ENCODE peak calls at places on chromosomes 4 and X, in nine cellular contexts. One of them, this sample, is unnamed.

GRCh38 chr4:8236141-8236919 is 33.2 kb upstream of the HTRA3 start:
- DNase-seq in CD4-positive, alpha-beta memory T cell: no peak
- DNase-seq in CD8-positive, alpha-beta memory T cell: no peak
- DNase-seq in ovary: no peak
- DNase-seq in psoas muscle: no peak
- DNase-seq in small intestine: no peak
- DNase-seq in body of pancreas: no peak
- DNase-seq in Karpas-422: no peak
- DNase-seq in tibial artery: no peak
- DNase-seq in this sample: no peak

GRCh38 chr4:143438710-143439109 is 74.8 kb upstream of the SMARCA5 start:
- DNase-seq in CD4-positive, alpha-beta memory T cell: no peak
- DNase-seq in CD8-positive, alpha-beta memory T cell: no peak
- DNase-seq in ovary: no peak
- DNase-seq in psoas muscle: no peak
- DNase-seq in small intestine: no peak
- DNase-seq in body of pancreas: no peak
- DNase-seq in Karpas-422: no peak
- DNase-seq in tibial artery: no peak
- DNase-seq in this sample: no peak

GRCh38 chrX:630007-630921 is at the start of gene SHOX:
- DNase-seq in CD4-positive, alpha-beta memory T cell: no peak
- DNase-seq in CD8-positive, alpha-beta memory T cell: no peak
- DNase-seq in ovary: no peak
- DNase-seq in psoas muscle: no peak
- DNase-seq in small intestine: no peak
- DNase-seq in body of pancreas: no peak
- DNase-seq in Karpas-422: no peak
- DNase-seq in tibial artery: no peak
- DNase-seq in this sample: peak; percentile 43

GRCh38 chr4:23945521-23946017 is 55.7 kb upstream of the PPARGC1A start:
- DNase-seq in CD4-positive, alpha-beta memory T cell: no peak
- DNase-seq in CD8-positive, alpha-beta memory T cell: no peak
- DNase-seq in ovary: no peak
- DNase-seq in psoas muscle: peak; percentile 62
- DNase-seq in small intestine: peak; percentile 39
- DNase-seq in body of pancreas: peak; percentile 14
- DNase-seq in Karpas-422: no peak
- DNase-seq in tibial artery: peak; percentile 48
- DNase-seq in this sample: no peak

GRCh38 chr4:113327513-113327912 is 278.1 kb downstream of the ANK2 start:
- DNase-seq in CD4-positive, alpha-beta memory T cell: no peak
- DNase-seq in CD8-positive, alpha-beta memory T cell: no peak
- DNase-seq in ovary: no peak
- DNase-seq in psoas muscle: no peak
- DNase-seq in small intestine: peak; percentile 48
- DNase-seq in body of pancreas: no peak
- DNase-seq in Karpas-422: no peak
- DNase-seq in tibial artery: no peak
- DNase-seq in this sample: no peak

GRCh38 chr4:6201580-6202091 is 1.3 kb upstream of the JAKMIP1 start:
- DNase-seq in CD4-positive, alpha-beta memory T cell: no peak
- DNase-seq in CD8-positive, alpha-beta memory T cell: no peak
- DNase-seq in ovary: no peak
- DNase-seq in psoas muscle: no peak
- DNase-seq in small intestine: peak; percentile 5
- DNase-seq in body of pancreas: no peak
- DNase-seq in Karpas-422: peak; percentile 76
- DNase-seq in tibial artery: peak; percentile 8
- DNase-seq in this sample: peak; percentile 15

GRCh38 chr4:128516568-128516967 is 229.0 kb upstream of the PGRMC2 start:
- DNase-seq in CD4-positive, alpha-beta memory T cell: no peak
- DNase-seq in CD8-positive, alpha-beta memory T cell: no peak
- DNase-seq in ovary: no peak
- DNase-seq in psoas muscle: no peak
- DNase-seq in small intestine: no peak
- DNase-seq in body of pancreas: no peak
- DNase-seq in Karpas-422: peak; percentile 76
- DNase-seq in tibial artery: no peak
- DNase-seq in this sample: no peak

GRCh38 chrX:10611441-10612090 is 8.8 kb downstream of the MID1 start:
- DNase-seq in CD4-positive, alpha-beta memory T cell: no peak
- DNase-seq in CD8-positive, alpha-beta memory T cell: no peak
- DNase-seq in ovary: no peak
- DNase-seq in psoas muscle: no peak
- DNase-seq in small intestine: no peak
- DNase-seq in body of pancreas: no peak
- DNase-seq in Karpas-422: no peak
- DNase-seq in tibial artery: no peak
- DNase-seq in this sample: no peak

GRCh38 chr4:159195400-159195799 is 92.5 kb downstream of the RAPGEF2 start:
- DNase-seq in CD4-positive, alpha-beta memory T cell: no peak
- DNase-seq in CD8-positive, alpha-beta memory T cell: no peak
- DNase-seq in ovary: no peak
- DNase-seq in psoas muscle: no peak
- DNase-seq in small intestine: no peak
- DNase-seq in body of pancreas: no peak
- DNase-seq in Karpas-422: no peak
- DNase-seq in tibial artery: no peak
- DNase-seq in this sample: no peak

GRCh38 chr4:151801547-151802516 is 41.0 kb upstream of the GATB start:
- DNase-seq in CD4-positive, alpha-beta memory T cell: peak; percentile 55
- DNase-seq in CD8-positive, alpha-beta memory T cell: peak; percentile 39
- DNase-seq in ovary: no peak
- DNase-seq in psoas muscle: peak; percentile 17
- DNase-seq in small intestine: peak; percentile 42
- DNase-seq in body of pancreas: peak; percentile 45
- DNase-seq in Karpas-422: peak; percentile 91
- DNase-seq in tibial artery: peak; percentile 32
- DNase-seq in this sample: no peak

GRCh38 chr4:184250795-184251679 is 33.4 kb upstream of the ENPP6 start:
- DNase-seq in CD4-positive, alpha-beta memory T cell: peak; percentile 65
- DNase-seq in CD8-positive, alpha-beta memory T cell: peak; percentile 52
- DNase-seq in ovary: no peak
- DNase-seq in psoas muscle: no peak
- DNase-seq in small intestine: peak; percentile 77
- DNase-seq in body of pancreas: no peak
- DNase-seq in Karpas-422: peak; percentile 85
- DNase-seq in tibial artery: no peak
- DNase-seq in this sample: no peak

GRCh38 chr4:63764400-63764799 is 644.9 kb downstream of the TECRL start:
- DNase-seq in CD4-positive, alpha-beta memory T cell: no peak
- DNase-seq in CD8-positive, alpha-beta memory T cell: no peak
- DNase-seq in ovary: no peak
- DNase-seq in psoas muscle: no peak
- DNase-seq in small intestine: no peak
- DNase-seq in body of pancreas: no peak
- DNase-seq in Karpas-422: no peak
- DNase-seq in tibial artery: no peak
- DNase-seq in this sample: no peak

GRCh38 chr4:176274441-176274840 is 5.4 kb upstream of the ASB5 start:
- DNase-seq in CD4-positive, alpha-beta memory T cell: no peak
- DNase-seq in CD8-positive, alpha-beta memory T cell: no peak
- DNase-seq in ovary: no peak
- DNase-seq in psoas muscle: no peak
- DNase-seq in small intestine: no peak
- DNase-seq in body of pancreas: no peak
- DNase-seq in Karpas-422: no peak
- DNase-seq in tibial artery: no peak
- DNase-seq in this sample: no peak

GRCh38 chr4:41712413-41712812 is 36.1 kb downstream of the PHOX2B start:
- DNase-seq in CD4-positive, alpha-beta memory T cell: no peak
- DNase-seq in CD8-positive, alpha-beta memory T cell: no peak
- DNase-seq in ovary: no peak
- DNase-seq in psoas muscle: no peak
- DNase-seq in small intestine: no peak
- DNase-seq in body of pancreas: no peak
- DNase-seq in Karpas-422: no peak
- DNase-seq in tibial artery: no peak
- DNase-seq in this sample: no peak

GRCh38 chr4:41713768-41714167 is 34.8 kb downstream of the PHOX2B start:
- DNase-seq in CD4-positive, alpha-beta memory T cell: no peak
- DNase-seq in CD8-positive, alpha-beta memory T cell: no peak
- DNase-seq in ovary: no peak
- DNase-seq in psoas muscle: no peak
- DNase-seq in small intestine: no peak
- DNase-seq in body of pancreas: no peak
- DNase-seq in Karpas-422: no peak
- DNase-seq in tibial artery: no peak
- DNase-seq in this sample: no peak

GRCh38 chr4:41714601-41715000 is 33.9 kb downstream of the PHOX2B start:
- DNase-seq in CD4-positive, alpha-beta memory T cell: no peak
- DNase-seq in CD8-positive, alpha-beta memory T cell: no peak
- DNase-seq in ovary: no peak
- DNase-seq in psoas muscle: no peak
- DNase-seq in small intestine: no peak
- DNase-seq in body of pancreas: no peak
- DNase-seq in Karpas-422: no peak
- DNase-seq in tibial artery: no peak
- DNase-seq in this sample: no peak

GRCh38 chr4:41718907-41719306 is 29.6 kb downstream of the PHOX2B start:
- DNase-seq in CD4-positive, alpha-beta memory T cell: no peak
- DNase-seq in CD8-positive, alpha-beta memory T cell: no peak
- DNase-seq in ovary: no peak
- DNase-seq in psoas muscle: no peak
- DNase-seq in small intestine: no peak
- DNase-seq in body of pancreas: no peak
- DNase-seq in Karpas-422: no peak
- DNase-seq in tibial artery: no peak
- DNase-seq in this sample: no peak

DNA sequence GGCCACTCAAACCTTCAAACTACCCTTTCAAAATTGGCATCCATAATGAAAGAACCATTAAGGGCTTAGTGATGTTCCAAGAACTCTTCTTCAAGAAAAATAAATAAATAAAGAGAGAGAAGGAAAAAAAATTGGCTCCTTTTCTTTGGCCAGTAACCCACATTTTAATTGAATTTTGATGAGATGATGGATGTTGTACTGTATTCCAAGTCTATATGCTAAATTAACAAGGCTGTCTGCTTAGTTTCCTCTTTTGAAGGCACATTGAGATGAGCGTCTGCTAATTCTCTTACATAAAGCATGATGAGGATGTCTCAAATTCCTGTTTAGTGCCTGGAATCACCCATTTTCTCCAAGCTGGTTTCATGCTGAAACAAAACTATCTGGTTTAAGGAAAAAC is 33.4 kb downstream of the PHOX2B start:
- DNase-seq in CD4-positive, alpha-beta memory T cell: no peak
- DNase-seq in CD8-positive, alpha-beta memory T cell: no peak
- DNase-seq in ovary: no peak
- DNase-seq in psoas muscle: no peak
- DNase-seq in small intestine: no peak
- DNase-seq in body of pancreas: no peak
- DNase-seq in Karpas-422: no peak
- DNase-seq in tibial artery: no peak
- DNase-seq in this sample: no peak
- H3K27me3 ChIP-seq in CD4-positive, alpha-beta memory T cell: no peaks in the 10 kb centered on the region
- H3K27me3 ChIP-seq in CD8-positive, alpha-beta memory T cell: no peaks in the 10 kb centered on the region
- H3K27me3 ChIP-seq in ovary: no peaks in the 10 kb centered on the region
- H3K27me3 ChIP-seq in psoas muscle: peaks cover 11% of the 10 kb centered on the region
- H3K27me3 ChIP-seq in small intestine: peaks cover 4% of the 10 kb centered on the region
- H3K27me3 ChIP-seq in body of pancreas: no peaks in the 10 kb centered on the region
- H3K27me3 ChIP-seq in Karpas-422: no peaks in the 10 kb centered on the region
- H3K27me3 ChIP-seq in tibial artery: peaks cover 10% of the 10 kb centered on the region
- H3K27me3 ChIP-seq in this sample: no peaks in the 10 kb centered on the region

DNA sequence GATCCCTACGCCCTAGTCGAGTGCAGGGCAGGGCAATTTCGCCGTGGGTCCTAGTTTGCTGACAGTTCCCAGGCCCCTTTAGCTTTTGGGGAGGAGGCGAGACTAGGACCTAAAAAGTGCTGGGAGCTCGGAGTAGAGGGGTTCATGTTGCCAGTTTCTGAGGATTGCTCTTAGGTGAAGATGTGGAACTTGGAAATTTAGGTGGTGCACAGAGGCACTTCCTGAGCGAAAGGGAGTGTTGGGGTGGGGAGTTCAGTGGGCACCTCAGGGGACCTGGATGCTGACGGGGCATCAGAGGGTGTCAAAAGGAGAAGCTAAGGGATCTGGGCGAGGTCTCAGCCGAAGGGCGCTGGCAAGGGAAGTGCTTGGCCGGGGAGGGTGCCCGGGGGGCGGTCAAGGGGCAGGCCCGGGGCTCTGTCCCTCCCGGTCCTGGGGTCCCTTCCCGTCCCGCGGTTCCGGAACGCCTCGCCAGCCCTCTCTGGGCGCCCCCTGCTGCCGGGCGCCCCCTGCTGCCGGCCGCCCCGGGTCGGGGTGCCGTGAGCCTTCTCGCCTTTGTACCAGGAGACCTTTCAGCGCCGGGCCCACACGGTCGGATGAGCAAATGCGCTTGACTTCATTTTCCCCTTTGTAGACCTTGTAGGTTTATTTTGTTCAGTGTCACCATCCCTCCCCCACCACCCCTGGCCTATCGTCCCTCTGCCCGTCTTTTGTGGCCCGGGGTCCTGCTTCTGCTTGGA is 3.0 kb upstream of the PHOX2B start:
- DNase-seq in CD4-positive, alpha-beta memory T cell: no peak
- DNase-seq in CD8-positive, alpha-beta memory T cell: no peak
- DNase-seq in ovary: no peak
- DNase-seq in psoas muscle: no peak
- DNase-seq in small intestine: no peak
- DNase-seq in body of pancreas: no peak
- DNase-seq in Karpas-422: no peak
- DNase-seq in tibial artery: no peak
- DNase-seq in this sample: no peak
- H3K27me3 ChIP-seq in CD4-positive, alpha-beta memory T cell: peaks cover 24% of the 10 kb centered on the region
- H3K27me3 ChIP-seq in CD8-positive, alpha-beta memory T cell: peaks cover 23% of the 10 kb centered on the region
- H3K27me3 ChIP-seq in ovary: no peaks in the 10 kb centered on the region
- H3K27me3 ChIP-seq in psoas muscle: peaks cover 97% of the 10 kb centered on the region
- H3K27me3 ChIP-seq in small intestine: peaks cover 47% of the 10 kb centered on the region
- H3K27me3 ChIP-seq in body of pancreas: no peaks in the 10 kb centered on the region
- H3K27me3 ChIP-seq in Karpas-422: no peaks in the 10 kb centered on the region
- H3K27me3 ChIP-seq in tibial artery: peaks cover 82% of the 10 kb centered on the region
- H3K27me3 ChIP-seq in this sample: peaks cover 32% of the 10 kb centered on the region

GRCh38 chr4:26077840-26078239 is 163.8 kb downstream of the SMIM20 start:
- DNase-seq in CD4-positive, alpha-beta memory T cell: no peak
- DNase-seq in CD8-positive, alpha-beta memory T cell: no peak
- DNase-seq in ovary: no peak
- DNase-seq in psoas muscle: no peak
- DNase-seq in small intestine: no peak
- DNase-seq in body of pancreas: peak; percentile 56
- DNase-seq in Karpas-422: no peak
- DNase-seq in tibial artery: no peak
- DNase-seq in this sample: no peak
- H3K27me3 ChIP-seq in CD4-positive, alpha-beta memory T cell: no peaks in the 10 kb centered on the region
- H3K27me3 ChIP-seq in CD8-positive, alpha-beta memory T cell: no peaks in the 10 kb centered on the region
- H3K27me3 ChIP-seq in ovary: no peaks in the 10 kb centered on the region
- H3K27me3 ChIP-seq in psoas muscle: no peaks in the 10 kb centered on the region
- H3K27me3 ChIP-seq in small intestine: no peaks in the 10 kb centered on the region
- H3K27me3 ChIP-seq in body of pancreas: no peaks in the 10 kb centered on the region
- H3K27me3 ChIP-seq in Karpas-422: peaks cover 3% of the 10 kb centered on the region
- H3K27me3 ChIP-seq in tibial artery: peaks cover 11% of the 10 kb centered on the region
- H3K27me3 ChIP-seq in this sample: no peaks in the 10 kb centered on the region

GRCh38 chr4:111934294-111934693 is 211.0 kb upstream of the FAM241A start:
- DNase-seq in CD4-positive, alpha-beta memory T cell: no peak
- DNase-seq in CD8-positive, alpha-beta memory T cell: no peak
- DNase-seq in ovary: no peak
- DNase-seq in psoas muscle: no peak
- DNase-seq in small intestine: no peak
- DNase-seq in body of pancreas: no peak
- DNase-seq in Karpas-422: no peak
- DNase-seq in tibial artery: no peak
- DNase-seq in this sample: no peak
- H3K27me3 ChIP-seq in CD4-positive, alpha-beta memory T cell: no peaks in the 10 kb centered on the region
- H3K27me3 ChIP-seq in CD8-positive, alpha-beta memory T cell: no peaks in the 10 kb centered on the region
- H3K27me3 ChIP-seq in ovary: no peaks in the 10 kb centered on the region
- H3K27me3 ChIP-seq in psoas muscle: no peaks in the 10 kb centered on the region
- H3K27me3 ChIP-seq in small intestine: no peaks in the 10 kb centered on the region
- H3K27me3 ChIP-seq in body of pancreas: no peaks in the 10 kb centered on the region
- H3K27me3 ChIP-seq in Karpas-422: no peaks in the 10 kb centered on the region
- H3K27me3 ChIP-seq in tibial artery: peaks cover 3% of the 10 kb centered on the region
- H3K27me3 ChIP-seq in this sample: no peaks in the 10 kb centered on the region